ENCODE peak calls at places on chromosomes 1 and 21, in eight cellular contexts. Y is tibial artery, H is NCI-H2171 treated with DMSO at 0.1 percent for 48 hours, C is HFF-Myc, M is LoVo, A is HFFc6, S is H9, K is GM13976. T is an unnamed sample.

GRCh38 chr1:59577774-59578173 is 237.0 kb upstream of the HOOK1 start:
- DNase-seq in Y (no peak), A (no peak), S (no peak), K (no peak), M (no peak), C (no peak), H (no peak), T (no peak)

GRCh38 chr1:41919764-41920397 is 1.2 kb upstream of the HIVEP3 start:
- DNase-seq in A (peak), S (peak), H (peak), K (peak), Y (no peak), M (no peak), C (no peak), T (no peak)

GRCh38 chr1:155182052-155182550 is 8.5 kb downstream of the TRIM46 start:
- DNase-seq in M (no peak), K (no peak), C (no peak), Y (no peak), A (no peak), S (no peak), H (no peak), T (no peak)

GRCh38 chr1:18344755-18345154 is 136.0 kb upstream of the KLHDC7A start:
- DNase-seq in A (no peak), M (no peak), C (no peak), S (no peak), K (no peak), Y (no peak), H (peak), T (no peak)

GRCh38 chr1:165914136-165914798 is 86.9 kb downstream of the UCK2 start:
- DNase-seq in K (peak), M (peak), Y (no peak), S (peak), H (peak), A (peak), C (peak), T (peak)

GRCh38 chr1:198125995-198126758 is 30.6 kb upstream of the NEK7 start:
- DNase-seq in Y (no peak), C (no peak), M (peak), K (no peak), H (no peak), S (no peak), A (peak), T (peak)

GRCh38 chr21:23939369-23940065 is 1667.8 kb downstream of the MRPL39 start:
- DNase-seq in K (no peak), M (no peak), A (no peak), S (no peak), H (no peak), Y (no peak), C (no peak), T (no peak)

GRCh38 chr21:27134513-27134912 is 167.6 kb upstream of the ADAMTS5 start:
- DNase-seq in K (no peak), Y (no peak), H (peak), A (no peak), S (no peak), M (no peak), C (peak), T (no peak)

GRCh38 chr1:96568639-96569038 is 152.9 kb upstream of the PTBP2 start:
- DNase-seq in H (peak), S (no peak), C (no peak), Y (no peak), K (no peak), A (no peak), M (no peak), T (no peak)